ENCODE peak calls at places on chromosomes 13 and 19, in seven cellular contexts. H is uterus, E is trophoblast cell, M is heart right ventricle, L is neural progenitor cell, U is mesendoderm, W is heart left ventricle. T is an unnamed sample.
A peak's percentile ranks its signal among the peaks of the same experiment; 100 is the strongest.

GRCh38 chr19:20513179-20513934 is 52.2 kb downstream of the ZNF737 start:
- DNase-seq in H (no peak), E (no peak), M (no peak), L (no peak), U (peak; percentile 38), W (no peak), T (no peak)

GRCh38 chr19:2089001-2089711 is 7.0 kb downstream of the MOB3A start:
- DNase-seq in H (no peak), E (peak; percentile 92), M (no peak), L (no peak), U (no peak), W (no peak), T (no peak)

GRCh38 chr13:22422712-22423111 is 751.8 kb downstream of the FGF9 start:
- DNase-seq in H (no peak), E (no peak), M (no peak), L (no peak), U (no peak), W (peak; percentile 25), T (no peak)

GRCh38 chr19:19619121-19619848 is 798 bp upstream of the PBX4 start:
- DNase-seq in H (no peak), E (no peak), M (no peak), L (no peak), U (no peak), W (no peak), T (no peak)

GRCh38 chr13:35978607-35979316 is 152.4 kb downstream of the DCLK1 start:
- DNase-seq in H (peak; percentile 31), E (peak; percentile 68), M (peak; percentile 57), L (peak; percentile 46), U (peak; percentile 67), W (no peak), T (peak; percentile 57)

GRCh38 chr19:54448037-54448773 is 794 bp upstream of the LENG8 start:
- DNase-seq in H (peak; percentile 58), E (peak; percentile 77), M (peak; percentile 68), L (peak; percentile 75), U (peak; percentile 82), W (peak; percentile 74), T (peak; percentile 69)

GRCh38 chr13:60583196-60583908 is 186.3 kb downstream of the TDRD3 start:
- DNase-seq in H (no peak), E (no peak), M (peak; percentile 14), L (peak; percentile 37), U (peak; percentile 80), W (no peak), T (peak; percentile 63)

GRCh38 chr13:98142427-98143156 is at the start of gene FARP1:
- DNase-seq in H (peak; percentile 78), E (peak; percentile 78), M (peak; percentile 73), L (peak; percentile 94), U (peak; percentile 84), W (peak; percentile 83), T (peak; percentile 63)

GRCh38 chr19:49581007-49581508 is at the start of gene PRRG2:
- DNase-seq in H (peak; percentile 25), E (no peak), M (no peak), L (no peak), U (peak; percentile 49), W (no peak), T (no peak)

GRCh38 chr19:16496613-16496983 is 404 bp downstream of the C19orf44 start:
- DNase-seq in H (peak; percentile 54), E (peak; percentile 77), M (peak; percentile 37), L (no peak), U (no peak), W (peak; percentile 46), T (no peak)

GRCh38 chr19:11551603-11552235 is 7.3 kb downstream of the ELOF1 start:
- DNase-seq in H (peak; percentile 76), E (no peak), M (no peak), L (peak; percentile 47), U (peak; percentile 65), W (no peak), T (no peak)

GRCh38 chr13:69198706-69199105 is 908.9 kb upstream of the ATXN8OS start:
- DNase-seq in H (no peak), E (no peak), M (no peak), L (no peak), U (no peak), W (no peak), T (no peak)

GRCh38 chr19:50266896-50267295 is 62.3 kb downstream of the KCNC3 start:
- DNase-seq in H (no peak), E (no peak), M (no peak), L (peak; percentile 53), U (peak; percentile 87), W (no peak), T (peak; percentile 50)

GRCh38 chr13:52978989-52979388 is 49.6 kb upstream of the OLFM4 start:
- DNase-seq in H (no peak), E (no peak), M (no peak), L (no peak), U (no peak), W (no peak), T (no peak)

GRCh38 chr13:46622918-46623256 is 69.9 kb downstream of the LRCH1 start:
- DNase-seq in H (peak; percentile 65), E (no peak), M (peak; percentile 63), L (no peak), U (no peak), W (peak; percentile 61), T (no peak)

GRCh38 chr19:42285546-42285945 is 16.4 kb upstream of the PRR19 start:
- DNase-seq in H (peak; percentile 36), E (no peak), M (peak; percentile 29), L (peak; percentile 46), U (no peak), W (peak; percentile 46), T (no peak)

GRCh38 chr13:91347996-91348905 is 764 bp downstream of the MIR17HG start:
- DNase-seq in H (peak; percentile 43), E (peak; percentile 37), M (peak; percentile 32), L (peak; percentile 63), U (no peak), W (peak; percentile 45), T (peak; percentile 53)

GRCh38 chr13:91351123-91351522 is 3.6 kb downstream of the MIR17HG start:
- DNase-seq in H (no peak), E (no peak), M (no peak), L (no peak), U (no peak), W (no peak), T (no peak)

GRCh38 chr13:91351980-91352379 is 4.5 kb downstream of the MIR17HG start:
- DNase-seq in H (no peak), E (no peak), M (no peak), L (peak; percentile 15), U (no peak), W (no peak), T (no peak)

GRCh38 chr13:91348906-91349435 is 1.5 kb downstream of the MIR17HG start:
- DNase-seq in H (peak; percentile 92), E (peak; percentile 85), M (peak; percentile 93), L (peak; percentile 95), U (peak; percentile 87), W (peak; percentile 95), T (peak; percentile 93)

DNA sequence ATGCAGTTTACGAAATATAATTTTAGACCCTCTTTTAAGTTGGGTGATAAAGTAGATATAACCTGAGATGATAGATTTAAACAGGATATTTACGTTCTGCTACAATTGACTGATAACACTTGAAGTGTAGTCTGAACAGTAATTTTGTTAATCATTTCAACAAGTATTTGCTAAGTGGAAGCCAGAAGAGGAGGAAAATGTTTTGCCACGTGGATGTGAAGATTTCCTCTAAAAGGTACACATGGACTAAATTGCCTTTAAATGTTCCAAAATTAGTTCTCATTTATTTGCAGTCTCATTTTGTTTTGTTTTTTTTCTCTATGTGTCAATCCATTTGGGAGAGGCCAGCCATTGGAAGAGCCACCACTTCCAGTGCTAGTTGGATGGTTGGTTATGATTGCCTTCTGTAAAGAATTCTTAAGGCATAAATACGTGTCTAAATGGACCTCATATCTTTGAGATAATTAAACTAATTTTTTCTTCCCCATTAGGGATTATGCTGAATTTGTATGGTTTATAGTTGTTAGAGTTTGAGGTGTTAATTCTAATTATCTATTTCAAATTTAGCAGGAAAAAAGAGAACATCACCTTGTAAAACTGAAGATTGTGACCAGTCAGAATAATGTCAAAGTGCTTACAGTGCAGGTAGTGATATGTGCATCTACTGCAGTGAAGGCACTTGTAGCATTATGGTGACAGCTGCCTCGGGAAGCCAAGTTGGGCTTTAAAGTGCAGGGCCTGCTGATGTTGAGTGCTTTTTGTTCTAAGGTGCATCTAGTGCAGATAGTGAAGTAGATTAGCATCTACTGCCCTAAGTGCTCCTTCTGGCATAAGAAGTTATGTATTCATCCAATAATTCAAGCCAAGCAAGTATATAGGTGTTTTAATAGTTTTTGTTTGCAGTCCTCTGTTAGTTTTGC is 2.8 kb downstream of the MIR17HG start:
- DNase-seq in H (no peak), E (no peak), M (no peak), L (no peak), U (no peak), W (no peak), T (no peak)
- H3K4me3 ChIP-seq in H (no peak overlapping the region), E (no peak overlapping the region), M (peak overlapping the region; percentile 76), L (peak overlapping the region; percentile 68), U (peak overlapping the region; percentile 50), W (no peak overlapping the region), T (peak overlapping the region; percentile 66)

GRCh38 chr13:99417821-99418662 is 83.2 kb upstream of the TM9SF2 start:
- DNase-seq in H (no peak), E (no peak), M (no peak), L (no peak), U (no peak), W (no peak), T (no peak)
- H3K4me1 ChIP-seq in H (no peaks in the 10 kb centered on the region), E (no peaks in the 10 kb centered on the region), M (no peaks in the 10 kb centered on the region), L (peaks cover 13% of the 10 kb centered on the region), U (peaks cover 8% of the 10 kb centered on the region), W (no peaks in the 10 kb centered on the region), T (no peaks in the 10 kb centered on the region)

GRCh38 chr19:4053423-4054324 is 13.0 kb downstream of the ZBTB7A start:
- DNase-seq in H (no peak), E (no peak), M (no peak), L (no peak), U (no peak), W (no peak), T (no peak)

GRCh38 chr19:4049432-4049831 is 17.3 kb downstream of the ZBTB7A start:
- DNase-seq in H (no peak), E (no peak), M (peak; percentile 60), L (no peak), U (no peak), W (peak; percentile 77), T (no peak)

GRCh38 chr19:4052114-4052992 is 14.3 kb downstream of the ZBTB7A start:
- DNase-seq in H (peak; percentile 47), E (no peak), M (no peak), L (no peak), U (no peak), W (peak; percentile 62), T (no peak)

GRCh38 chr19:4052993-4053422 is 13.7 kb downstream of the ZBTB7A start:
- DNase-seq in H (no peak), E (no peak), M (no peak), L (no peak), U (no peak), W (no peak), T (no peak)

GRCh38 chr19:4051175-4052101 is 15.3 kb downstream of the ZBTB7A start:
- DNase-seq in H (no peak), E (no peak), M (no peak), L (no peak), U (no peak), W (no peak), T (no peak)
- H3K36me3 ChIP-seq in H (no peaks in the 10 kb centered on the region), E (peaks cover 78% of the 10 kb centered on the region), M (no peaks in the 10 kb centered on the region), L (no peaks in the 10 kb centered on the region), U (peaks cover 8% of the 10 kb centered on the region), W (peaks cover 56% of the 10 kb centered on the region), T (peaks cover 59% of the 10 kb centered on the region)

DNA sequence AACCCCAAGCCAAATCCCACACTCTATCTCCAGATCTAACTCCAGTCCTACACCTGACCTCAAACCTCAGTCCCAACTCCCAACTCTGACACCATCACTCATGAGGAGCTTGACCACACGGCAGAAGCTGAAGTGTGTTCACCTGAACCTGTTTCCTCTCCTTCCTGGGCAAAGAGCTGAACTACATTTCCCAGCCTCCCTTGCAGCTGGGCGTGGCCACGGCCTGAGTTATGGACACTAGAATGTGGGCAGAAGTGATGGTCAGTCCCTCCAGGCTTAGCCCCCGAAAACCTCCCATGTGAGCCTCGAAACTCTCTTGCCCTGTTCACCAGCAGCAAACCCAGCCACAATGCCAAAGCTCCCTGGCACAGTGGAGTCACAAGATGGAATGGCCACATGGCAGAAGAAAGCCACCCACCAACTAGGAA is 19.5 kb upstream of the MEIS3 start:
- DNase-seq in H (no peak), E (peak; percentile 34), M (no peak), L (no peak), U (no peak), W (no peak), T (no peak)
- H3K4me3 ChIP-seq in H (no peak overlapping the region), E (no peak overlapping the region), M (no peak overlapping the region), L (no peak overlapping the region), U (no peak overlapping the region), W (no peak overlapping the region), T (no peak overlapping the region)

T was measured in HAP-1.